ENCODE peak calls at places on chromosomes 5 and 9, in four cellular contexts. V is right atrium auricular region; L is CD8-positive, alpha-beta T cell; E is fibroblast of lung. C is an unnamed sample.

GRCh38 chr9:34419716-34420504 is 38.5 kb downstream of the FAM219A start:
- DNase-seq in V (no peak), L (no peak), E (no peak), C (no peak)

GRCh38 chr5:99586878-99587277 is 658.1 kb upstream of the CHD1 start:
- DNase-seq in V (no peak), L (no peak), E (peak; percentile 17), C (no peak)

GRCh38 chr9:112050544-112051475 is 124.3 kb downstream of the SUSD1 start:
- DNase-seq in V (peak; percentile 70), L (no peak), E (peak; percentile 99), C (no peak)

GRCh38 chr5:80230269-80230992 is 25.4 kb downstream of the SERINC5 start:
- DNase-seq in V (no peak), L (no peak), E (no peak), C (no peak)

GRCh38 chr5:107704686-107705389 is 34.1 kb upstream of the EFNA5 start:
- DNase-seq in V (no peak), L (no peak), E (peak; percentile 8), C (no peak)

GRCh38 chr5:154541553-154541952 is 63.5 kb upstream of the HAND1 start:
- DNase-seq in V (peak; percentile 51), L (no peak), E (no peak), C (no peak)

GRCh38 chr5:10655041-10655685 is 91.3 kb downstream of the ANKRD33B start:
- DNase-seq in V (no peak), L (no peak), E (peak; percentile 68), C (no peak)

GRCh38 chr9:75499812-75500211 is 390.7 kb upstream of the PCSK5 start:
- DNase-seq in V (no peak), L (no peak), E (no peak), C (no peak)

GRCh38 chr9:71910602-71911060 is 362 bp downstream of the ABHD17B start:
- DNase-seq in V (no peak), L (no peak), E (no peak), C (no peak)

GRCh38 chr5:132225165-132226032 is 2.3 kb downstream of the P4HA2 start:
- DNase-seq in V (peak; percentile 79), L (peak; percentile 24), E (peak; percentile 85), C (peak; percentile 30)

GRCh38 chr9:125513634-125514413 is 193.2 kb downstream of the MAPKAP1 start:
- DNase-seq in V (no peak), L (no peak), E (peak; percentile 91), C (no peak)

GRCh38 chr5:2534251-2534650 is 217.2 kb downstream of the IRX2 start:
- DNase-seq in V (peak; percentile 32), L (no peak), E (no peak), C (no peak)

GRCh38 chr9:126397056-126397455 is 70.4 kb downstream of the MVB12B start:
- DNase-seq in V (no peak), L (peak; percentile 78), E (no peak), C (peak; percentile 87)

GRCh38 chr5:159510282-159510681 is 180.0 kb upstream of the IL12B start:
- DNase-seq in V (peak; percentile 76), L (no peak), E (peak; percentile 84), C (no peak)

GRCh38 chr5:179343021-179343781 is 2.1 kb downstream of the ADAMTS2 start:
- DNase-seq in V (no peak), L (no peak), E (peak; percentile 15), C (no peak)

GRCh38 chr5:179342577-179342976 is 2.7 kb downstream of the ADAMTS2 start:
- DNase-seq in V (no peak), L (no peak), E (peak; percentile 46), C (no peak)

GRCh38 chr5:179344301-179345178 is 721 bp downstream of the ADAMTS2 start:
- DNase-seq in V (no peak), L (no peak), E (peak; percentile 28), C (no peak)

GRCh38 chr5:179345179-179345428 is 157 bp downstream of the ADAMTS2 start:
- DNase-seq in V (no peak), L (no peak), E (peak; percentile 55), C (no peak)

DNA sequence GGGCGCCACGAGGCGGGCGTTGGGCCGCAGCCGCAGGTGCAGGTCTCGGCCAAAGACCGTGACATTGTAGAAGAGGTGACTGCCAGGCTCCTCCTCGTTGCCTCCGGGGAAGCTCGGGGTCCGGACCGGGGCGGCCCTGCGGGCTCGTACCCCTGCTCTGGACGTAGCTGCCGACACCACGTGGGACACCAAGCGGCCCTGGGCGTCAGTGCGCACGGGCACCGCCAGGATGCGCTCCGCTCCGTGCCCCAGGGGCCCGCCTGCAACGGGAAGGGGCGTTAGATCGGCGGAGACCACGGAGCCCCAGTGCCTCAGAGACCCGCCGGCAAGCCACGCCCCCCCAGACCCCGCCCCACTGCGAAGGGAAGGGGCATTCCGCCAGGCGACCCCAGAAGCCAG is 1.4 kb downstream of the ADAMTS2 start:
- DNase-seq in V (no peak), L (no peak), E (peak; percentile 42), C (no peak)
- H3K27me3 ChIP-seq in V (peaks cover 6% of the 10 kb centered on the region), L (peaks cover 10% of the 10 kb centered on the region), E (no peaks in the 10 kb centered on the region), C (peaks cover 8% of the 10 kb centered on the region)

GRCh38 chr9:135447126-135447525 is 32.5 kb upstream of the PPP1R26 start:
- DNase-seq in V (no peak), L (no peak), E (no peak), C (no peak)
- H3K4me3 ChIP-seq in V (no peak overlapping the region), L (no peak overlapping the region), E (no peak overlapping the region), C (no peak overlapping the region)

DNA sequence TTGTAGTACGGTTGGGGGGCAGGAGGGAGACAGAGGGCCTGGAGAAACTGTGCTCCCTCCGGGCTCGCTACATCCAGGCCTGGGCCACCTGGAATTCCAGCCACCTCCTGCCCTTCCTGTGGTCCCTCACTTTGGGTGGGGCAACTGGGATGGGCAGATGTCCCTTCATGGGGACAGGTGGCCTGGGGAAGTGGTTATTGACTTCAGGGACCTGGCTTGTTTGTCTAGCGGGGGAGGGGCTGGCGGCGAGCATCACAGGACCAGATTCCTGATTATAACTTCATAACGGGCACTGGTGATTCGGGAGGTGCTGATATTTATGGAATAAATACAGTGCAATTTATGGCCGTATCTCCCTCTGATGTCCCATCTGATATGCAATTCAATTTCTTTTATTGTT is 20.1 kb upstream of the LAMC3 start:
- DNase-seq in V (no peak), L (no peak), E (no peak), C (no peak)
- H3K27me3 ChIP-seq in V (no peaks in the 10 kb centered on the region), L (no peaks in the 10 kb centered on the region), E (peaks cover 8% of the 10 kb centered on the region), C (peaks cover 39% of the 10 kb centered on the region)

GRCh38 chr5:176915906-176916305 is 16.8 kb upstream of the HK3 start:
- DNase-seq in V (no peak), L (no peak), E (peak; percentile 16), C (no peak)

GRCh38 chr5:176921669-176922196 is 22.6 kb upstream of the HK3 start:
- DNase-seq in V (no peak), L (no peak), E (peak; percentile 6), C (no peak)

GRCh38 chr5:176916337-176916736 is 17.2 kb upstream of the HK3 start:
- DNase-seq in V (no peak), L (no peak), E (peak; percentile 27), C (no peak)

GRCh38 chr5:176922817-176923216 is 23.7 kb upstream of the HK3 start:
- DNase-seq in V (no peak), L (no peak), E (no peak), C (no peak)

DNA sequence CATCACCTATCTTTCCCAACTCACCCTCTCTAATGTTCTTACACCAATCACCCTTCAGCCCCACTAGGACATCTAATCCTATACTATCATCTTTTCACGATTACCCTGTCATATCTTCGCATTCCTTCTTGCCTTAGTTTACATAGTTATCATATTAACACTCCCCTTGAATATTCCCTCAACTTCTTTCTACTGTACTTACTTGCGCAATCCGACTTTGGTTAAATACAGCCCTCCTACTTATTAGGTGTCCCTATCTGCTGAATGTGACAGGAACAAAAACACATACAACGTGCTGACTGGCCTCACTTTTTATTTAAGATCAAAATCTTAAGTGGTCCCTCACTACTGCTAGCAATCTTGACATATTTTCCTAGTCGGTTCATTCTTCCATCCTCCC is 19.5 kb upstream of the HK3 start:
- DNase-seq in V (no peak), L (no peak), E (no peak), C (no peak)
- H3K4me3 ChIP-seq in V (no peak overlapping the region), L (no peak overlapping the region), E (no peak overlapping the region), C (no peak overlapping the region)

GRCh38 chr5:6602441-6602840 is 30.4 kb downstream of the NSUN2 start:
- DNase-seq in V (peak; percentile 43), L (no peak), E (no peak), C (no peak)
- H3K27me3 ChIP-seq in V (no peaks in the 10 kb centered on the region), L (no peaks in the 10 kb centered on the region), E (no peaks in the 10 kb centered on the region), C (no peaks in the 10 kb centered on the region)

DNA sequence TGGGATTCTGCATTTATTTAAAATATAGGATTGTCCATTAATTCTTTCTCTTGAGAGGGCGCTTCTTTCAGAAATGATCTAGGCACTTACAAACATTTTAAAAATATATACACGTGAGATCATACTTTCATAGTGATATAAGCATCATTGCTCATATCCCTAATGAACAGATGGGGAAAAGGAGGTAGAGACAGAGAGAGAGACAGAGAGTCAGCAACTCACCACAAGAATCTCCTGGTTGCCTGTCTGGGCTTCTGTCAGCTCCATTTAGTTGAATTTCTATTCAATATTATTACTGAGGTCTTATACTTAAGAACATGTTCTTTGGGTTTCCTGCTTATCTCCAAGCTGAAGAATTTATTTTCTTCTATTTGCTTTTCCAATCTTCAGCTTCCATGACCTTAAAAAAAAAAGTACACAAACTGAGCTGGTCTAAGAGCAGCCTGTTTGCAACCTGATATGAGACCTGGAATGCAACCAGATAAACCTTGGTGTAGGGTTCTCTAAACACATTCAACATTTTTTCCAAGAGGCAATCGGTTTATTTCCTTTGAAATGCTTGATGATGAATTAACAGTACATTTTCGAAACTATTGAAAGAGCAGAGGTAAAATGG is 51.6 kb upstream of the LIFR start:
- DNase-seq in V (no peak), L (no peak), E (peak; percentile 89), C (no peak)
- H3K4me3 ChIP-seq in V (no peak overlapping the region), L (no peak overlapping the region), E (no peak overlapping the region), C (no peak overlapping the region)